ENCODE peak calls at places on chromosome 5, in six cellular contexts. U, W, J, F, E and H are unnamed samples.

GRCh38 chr5:65326912-65327311 is 154.8 kb downstream of the ADAMTS6 start:
- DNase-seq in U (peak), W (no peak), J (no peak), F (no peak), E (peak), H (no peak)

GRCh38 chr5:138985683-138986082 is 110.5 kb upstream of the LRRTM2 start:
- DNase-seq in U (no peak), W (no peak), J (no peak), F (no peak), E (no peak), H (peak)

GRCh38 chr5:135625961-135626360 is 47.2 kb upstream of the CXCL14 start:
- DNase-seq in U (no peak), W (no peak), J (no peak), F (no peak), E (no peak), H (no peak)

GRCh38 chr5:102628449-102629175 is 126.5 kb upstream of the PAM start:
- DNase-seq in U (no peak), W (no peak), J (no peak), F (no peak), E (peak), H (no peak)

GRCh38 chr5:307794-308579 is 13.5 kb upstream of the AHRR start:
- DNase-seq in U (no peak), W (no peak), J (no peak), F (no peak), E (no peak), H (no peak)

GRCh38 chr5:71910741-71911140 is 191.7 kb downstream of the CARTPT start:
- DNase-seq in U (no peak), W (no peak), J (no peak), F (no peak), E (no peak), H (no peak)

GRCh38 chr5:173159256-173159655 is 14.9 kb downstream of the BNIP1 start:
- DNase-seq in U (no peak), W (no peak), J (no peak), F (no peak), E (no peak), H (no peak)

GRCh38 chr5:163354685-163355084 is 82.7 kb upstream of the CCNG1 start:
- DNase-seq in U (no peak), W (no peak), J (no peak), F (no peak), E (no peak), H (no peak)

GRCh38 chr5:171770153-171770552 is 15.5 kb upstream of the SMIM23 start:
- DNase-seq in U (no peak), W (no peak), J (no peak), F (no peak), E (no peak), H (no peak)

GRCh38 chr5:75281716-75282465 is 45.2 kb upstream of the ANKRD31 start:
- DNase-seq in U (no peak), W (no peak), J (peak), F (no peak), E (no peak), H (no peak)

GRCh38 chr5:43514471-43514815 is 505 bp downstream of the C5orf34 start:
- DNase-seq in U (peak), W (no peak), J (peak), F (peak), E (peak), H (peak)

GRCh38 chr5:17436345-17436744 is 61.7 kb upstream of the TAF11L2 start:
- DNase-seq in U (no peak), W (no peak), J (no peak), F (no peak), E (no peak), H (no peak)

GRCh38 chr5:65986796-65987195 is 60.4 kb downstream of the ERBIN start:
- DNase-seq in U (no peak), W (no peak), J (no peak), F (no peak), E (no peak), H (no peak)

GRCh38 chr5:145540375-145540774 is 294.8 kb downstream of the PRELID2 start:
- DNase-seq in U (no peak), W (no peak), J (no peak), F (no peak), E (no peak), H (no peak)

GRCh38 chr5:45508155-45508554 is 188.0 kb downstream of the HCN1 start:
- DNase-seq in U (no peak), W (no peak), J (no peak), F (no peak), E (no peak), H (no peak)

GRCh38 chr5:171272996-171273970 is 35.8 kb upstream of the TLX3 start:
- DNase-seq in U (peak), W (no peak), J (peak), F (peak), E (peak), H (peak)

GRCh38 chr5:107979272-107979671 is 308.5 kb upstream of the EFNA5 start:
- DNase-seq in U (peak), W (no peak), J (no peak), F (no peak), E (no peak), H (no peak)

GRCh38 chr5:84438456-84438855 is 53.8 kb upstream of the EDIL3 start:
- DNase-seq in U (no peak), W (no peak), J (no peak), F (no peak), E (no peak), H (no peak)